ENCODE peak calls at places on chromosomes 13 and 19, in nine cellular contexts. E is choroid plexus epithelial cell, A is endothelial cell, N is A549, M is stomach, B is nephron progenitor cell, U is tibial nerve, Y is IMR-90, C is neural crest cell. S is an unnamed sample.

GRCh38 chr13:30725331-30726085 is 9.8 kb upstream of the ALOX5AP start:
- DNase-seq in N (no peak), M (no peak), Y (peak), A (no peak), B (no peak), C (no peak), E (no peak), U (no peak), S (no peak)

GRCh38 chr19:5539431-5539833 is 28.3 kb downstream of the TINCR start:
- DNase-seq in B (peak), M (no peak), C (peak), A (no peak), Y (no peak), N (no peak), E (no peak), U (no peak), S (no peak)

GRCh38 chr13:98083936-98084335 is 59.0 kb upstream of the FARP1 start:
- DNase-seq in A (no peak), Y (peak), B (no peak), C (no peak), E (no peak), M (no peak), U (no peak), N (no peak), S (no peak)

GRCh38 chr19:58227964-58228583 is 640 bp upstream of the ZNF544 start:
- DNase-seq in Y (no peak), E (peak), B (no peak), N (no peak), A (no peak), M (no peak), U (no peak), C (no peak), S (no peak)

GRCh38 chr19:29547361-29547960 is 21.7 kb downstream of the VSTM2B start:
- DNase-seq in N (no peak), C (no peak), Y (no peak), M (peak), E (no peak), U (no peak), A (no peak), B (no peak), S (no peak)

GRCh38 chr13:80695841-80696240 is 354.9 kb upstream of the SPRY2 start:
- DNase-seq in A (no peak), B (no peak), C (no peak), M (no peak), E (peak), N (no peak), U (no peak), Y (no peak), S (no peak)

GRCh38 chr13:45718992-45719391 is 16.9 kb downstream of the CBY2 start:
- DNase-seq in A (peak), C (no peak), N (no peak), E (peak), M (no peak), Y (no peak), B (no peak), U (no peak), S (no peak)

GRCh38 chr19:36058481-36059179 is 3.9 kb downstream of the WDR62 start:
- DNase-seq in A (no peak), M (no peak), Y (no peak), C (no peak), B (no peak), U (no peak), E (no peak), N (no peak), S (no peak)

GRCh38 chr13:33194820-33195692 is 90.5 kb downstream of the STARD13 start:
- DNase-seq in Y (peak), M (peak), E (peak), C (no peak), B (peak), N (no peak), U (peak), A (no peak), S (no peak)

GRCh38 chr13:99215466-99215865 is 14.8 kb downstream of the UBAC2 start:
- DNase-seq in C (no peak), N (no peak), A (no peak), B (no peak), U (no peak), E (no peak), Y (no peak), M (no peak), S (peak)

GRCh38 chr19:4455742-4456565 is 1.6 kb downstream of the UBXN6 start:
- DNase-seq in M (no peak), N (no peak), A (no peak), E (peak), C (no peak), B (peak), Y (peak), U (peak), S (no peak)

GRCh38 chr13:113735194-113735593 is 23.8 kb upstream of the TMEM255B start:
- DNase-seq in A (no peak), E (no peak), B (no peak), U (no peak), M (no peak), C (no peak), Y (no peak), N (no peak), S (no peak)

GRCh38 chr13:33493672-33494365 is 208.3 kb upstream of the STARD13 start:
- DNase-seq in B (no peak), A (no peak), M (no peak), E (no peak), N (no peak), Y (no peak), C (no peak), U (no peak), S (no peak)

GRCh38 chr13:72431981-72432617 is 295.3 kb downstream of the MZT1 start:
- DNase-seq in U (no peak), N (no peak), M (no peak), E (peak), C (no peak), B (no peak), A (no peak), Y (no peak), S (no peak)

GRCh38 chr13:113599396-113599795 is 14.8 kb downstream of the TFDP1 start:
- DNase-seq in U (no peak), A (no peak), C (no peak), B (no peak), E (no peak), Y (no peak), M (no peak), N (no peak), S (no peak)

GRCh38 chr13:28077231-28077630 is 23.1 kb downstream of the FLT3 start:
- DNase-seq in B (no peak), M (no peak), Y (no peak), C (no peak), N (no peak), E (no peak), A (no peak), U (no peak), S (no peak)

GRCh38 chr19:2444251-2445002 is 12.3 kb downstream of the LMNB2 start:
- DNase-seq in E (no peak), C (no peak), N (no peak), M (no peak), U (no peak), A (no peak), Y (no peak), B (no peak), S (no peak)

GRCh38 chr13:38538412-38538811 is 148.5 kb upstream of the FREM2 start:
- DNase-seq in Y (no peak), A (no peak), N (no peak), M (no peak), C (no peak), E (no peak), U (no peak), B (peak), S (no peak)

GRCh38 chr19:10471909-10472308 is 31.2 kb downstream of the KEAP1 start:
- DNase-seq in U (no peak), C (no peak), A (no peak), B (no peak), Y (peak), N (peak), M (no peak), E (peak), S (no peak)

GRCh38 chr13:48457578-48458242 is 44.8 kb upstream of the LPAR6 start:
- DNase-seq in B (no peak), A (no peak), E (no peak), N (no peak), Y (no peak), M (no peak), U (no peak), C (no peak), S (no peak)

GRCh38 chr19:23071087-23071511 is 45.7 kb upstream of the ZNF730 start:
- DNase-seq in C (no peak), A (no peak), B (no peak), M (no peak), Y (peak), E (peak), U (no peak), N (no peak), S (no peak)

GRCh38 chr13:98284677-98285076 is 107.6 kb upstream of the RNF113B start:
- DNase-seq in U (no peak), A (no peak), B (no peak), E (no peak), M (no peak), C (no peak), Y (no peak), N (no peak), S (no peak)

GRCh38 chr13:110640591-110641029 is 25.3 kb downstream of the NAXD start:
- DNase-seq in E (peak), B (peak), M (peak), N (no peak), Y (peak), C (no peak), U (no peak), A (no peak), S (no peak)

GRCh38 chr13:49082653-49083536 is 107.2 kb downstream of the FNDC3A start:
- DNase-seq in E (peak), Y (peak), N (no peak), B (no peak), U (no peak), M (no peak), A (no peak), C (no peak), S (no peak)

GRCh38 chr19:32373614-32374295 is 28.3 kb downstream of the ZNF507 start:
- DNase-seq in M (peak), B (no peak), E (peak), N (peak), A (no peak), C (no peak), Y (peak), U (no peak), S (no peak)

GRCh38 chr19:4472174-4472974 is at the start of gene HDGFL2:
- DNase-seq in U (no peak), B (peak), C (no peak), E (no peak), A (no peak), M (no peak), N (no peak), Y (no peak), S (no peak)

GRCh38 chr13:93235258-93236015 is 8.8 kb downstream of the GPC6 start:
- DNase-seq in U (no peak), Y (peak), E (peak), M (no peak), C (no peak), N (no peak), B (no peak), A (no peak), S (no peak)

GRCh38 chr13:93234459-93234858 is 7.9 kb downstream of the GPC6 start:
- DNase-seq in U (no peak), A (no peak), N (no peak), E (no peak), Y (no peak), M (no peak), C (no peak), B (no peak), S (no peak)

GRCh38 chr13:93231867-93232266 is 5.3 kb downstream of the GPC6 start:
- DNase-seq in A (no peak), C (no peak), U (no peak), M (no peak), E (peak), Y (no peak), N (no peak), B (no peak), S (no peak)

GRCh38 chr13:93230466-93230865 is 3.9 kb downstream of the GPC6 start:
- DNase-seq in B (no peak), C (no peak), E (peak), A (no peak), M (no peak), Y (peak), N (no peak), U (no peak), S (no peak)

DNA sequence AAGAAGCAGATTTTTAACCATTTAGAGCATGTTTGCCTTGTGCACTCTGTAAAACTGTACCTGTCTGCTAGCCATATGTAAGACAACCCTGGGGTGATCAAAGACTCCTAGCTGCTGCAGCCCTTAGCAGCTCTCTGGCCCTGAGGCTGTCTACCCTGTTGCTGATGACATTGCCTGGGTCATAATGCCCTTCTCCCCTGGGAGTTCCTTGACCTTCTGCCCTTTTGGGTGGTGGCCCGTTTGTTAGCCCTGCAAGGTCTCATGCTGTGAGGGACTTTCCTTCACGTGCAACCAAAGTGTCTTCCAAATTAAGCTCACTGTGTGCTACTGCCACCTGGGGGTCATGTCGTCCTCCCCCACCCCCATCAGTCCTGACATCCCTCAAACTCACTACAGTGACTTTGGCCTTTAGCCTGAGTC is 7.4 kb downstream of the GPC6 start:
- DNase-seq in N (no peak), U (no peak), C (no peak), B (no peak), M (no peak), A (no peak), Y (no peak), E (peak), S (no peak)
- TF ChIP-seq CTCF in N (no peak), U (no peak), C (no peak), B (no peak), M (no peak), A (no peak), Y (no peak), E (peak), S (no peak)

GRCh38 chr19:55468054-55468393 is 3.5 kb upstream of the C19orf85 start:
- DNase-seq in A (no peak), C (no peak), E (no peak), M (no peak), Y (no peak), U (no peak), N (no peak), B (no peak), S (no peak)
- TF ChIP-seq CTCF in A (peak), C (no peak), E (no peak), M (no peak), Y (no peak), U (no peak), N (peak), B (no peak), S (peak)

DNA sequence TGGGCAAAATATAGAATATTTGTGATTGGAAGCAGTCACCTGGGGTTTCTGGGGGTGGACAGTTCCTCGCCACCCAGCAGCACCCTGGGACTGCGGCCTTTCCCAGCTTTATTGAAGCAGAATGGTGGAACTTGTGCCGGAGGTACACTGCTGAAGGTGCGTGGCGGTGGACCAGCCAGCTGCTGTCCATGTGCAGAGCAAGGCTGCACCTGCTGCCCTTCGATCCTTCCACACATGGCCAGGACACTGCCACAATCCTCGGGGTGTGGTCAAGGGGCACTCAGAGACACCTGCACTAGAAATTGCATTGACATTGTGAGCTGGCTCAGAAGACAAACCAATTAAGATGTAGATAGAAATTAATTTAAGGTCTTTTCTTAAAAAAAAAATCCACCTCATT is 11.4 kb upstream of the GPI start:
- DNase-seq in Y (no peak), C (no peak), U (no peak), B (no peak), N (no peak), E (no peak), M (no peak), A (no peak), S (no peak)
- TF ChIP-seq CTCF in Y (no peak), C (no peak), U (no peak), B (no peak), N (no peak), E (no peak), M (no peak), A (no peak), S (no peak)

DNA sequence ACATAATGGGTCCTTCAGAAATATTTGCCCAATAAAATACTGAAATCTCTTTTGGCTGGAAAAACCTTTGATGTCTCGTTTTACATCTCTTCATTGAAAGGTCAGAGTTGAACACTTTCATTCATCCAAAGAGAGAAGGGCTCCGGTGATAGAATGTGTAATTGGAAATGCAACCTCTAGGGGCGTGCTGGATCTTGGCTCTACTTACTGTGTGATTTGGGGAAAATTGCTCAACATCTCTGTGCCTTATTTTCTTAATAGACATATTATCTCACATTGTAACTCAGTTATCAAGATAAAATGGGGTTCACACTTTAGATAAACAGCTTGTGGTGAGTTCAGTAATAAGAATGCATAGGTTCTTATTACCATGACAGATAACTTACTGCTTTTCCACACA is 1444.1 kb downstream of the SLITRK5 start:
- DNase-seq in C (no peak), E (no peak), U (no peak), B (no peak), A (no peak), M (no peak), N (no peak), Y (no peak), S (no peak)
- TF ChIP-seq CTCF in C (peak), E (peak), U (no peak), B (peak), A (peak), M (no peak), N (no peak), Y (no peak), S (no peak)

GRCh38 chr19:49451430-49452181 is at the start of gene PIH1D1:
- DNase-seq in Y (peak), U (peak), M (peak), C (peak), N (peak), A (peak), B (peak), E (peak), S (no peak)
- TF ChIP-seq CTCF in Y (no peak), U (peak), M (peak), C (peak), N (no peak), A (no peak), B (no peak), E (peak), S (no peak)

S was measured in vagina.